ENCODE peak calls at places on chromosomes 3 and 15, in ten cellular contexts. One of them, this sample, is unnamed.

GRCh38 chr15:91861223-91861622 is 7.7 kb downstream of the SLCO3A1 start:
- DNase-seq in ovary: no peak
- DNase-seq in breast epithelium: no peak
- DNase-seq in foreskin keratinocyte: no peak
- DNase-seq in endothelial cell of umbilical vein: no peak
- DNase-seq in A549: no peak
- DNase-seq in A673: no peak
- DNase-seq in Panc1: no peak
- DNase-seq in tibial artery: no peak
- DNase-seq in mucosa of descending colon: no peak
- DNase-seq in this sample: no peak

GRCh38 chr3:115667175-115668065 is 44.1 kb downstream of the GAP43 start:
- DNase-seq in ovary: no peak
- DNase-seq in breast epithelium: no peak
- DNase-seq in foreskin keratinocyte: no peak
- DNase-seq in endothelial cell of umbilical vein: no peak
- DNase-seq in A549: no peak
- DNase-seq in A673: no peak
- DNase-seq in Panc1: no peak
- DNase-seq in tibial artery: no peak
- DNase-seq in mucosa of descending colon: no peak
- DNase-seq in this sample: no peak

GRCh38 chr3:153835540-153835939 is 285.6 kb upstream of the ARHGEF26 start:
- DNase-seq in ovary: no peak
- DNase-seq in breast epithelium: no peak
- DNase-seq in foreskin keratinocyte: no peak
- DNase-seq in endothelial cell of umbilical vein: no peak
- DNase-seq in A549: peak; percentile 11
- DNase-seq in A673: no peak
- DNase-seq in Panc1: no peak
- DNase-seq in tibial artery: no peak
- DNase-seq in mucosa of descending colon: no peak
- DNase-seq in this sample: no peak

GRCh38 chr15:63694184-63694583 is 97.0 kb downstream of the FBXL22 start:
- DNase-seq in ovary: no peak
- DNase-seq in breast epithelium: no peak
- DNase-seq in foreskin keratinocyte: no peak
- DNase-seq in endothelial cell of umbilical vein: no peak
- DNase-seq in A549: no peak
- DNase-seq in A673: no peak
- DNase-seq in Panc1: no peak
- DNase-seq in tibial artery: no peak
- DNase-seq in mucosa of descending colon: no peak
- DNase-seq in this sample: no peak

GRCh38 chr3:129278970-129279906 is 568 bp downstream of the HMCES start:
- DNase-seq in ovary: peak; percentile 51
- DNase-seq in breast epithelium: no peak
- DNase-seq in foreskin keratinocyte: peak; percentile 62
- DNase-seq in endothelial cell of umbilical vein: peak; percentile 75
- DNase-seq in A549: peak; percentile 56
- DNase-seq in A673: peak; percentile 62
- DNase-seq in Panc1: no peak
- DNase-seq in tibial artery: peak; percentile 72
- DNase-seq in mucosa of descending colon: peak; percentile 68
- DNase-seq in this sample: peak; percentile 60

GRCh38 chr3:73319179-73319769 is 257.8 kb downstream of the EBLN2 start:
- DNase-seq in ovary: no peak
- DNase-seq in breast epithelium: no peak
- DNase-seq in foreskin keratinocyte: no peak
- DNase-seq in endothelial cell of umbilical vein: no peak
- DNase-seq in A549: no peak
- DNase-seq in A673: no peak
- DNase-seq in Panc1: no peak
- DNase-seq in tibial artery: no peak
- DNase-seq in mucosa of descending colon: no peak
- DNase-seq in this sample: no peak

GRCh38 chr15:51190424-51191068 is 95.8 kb upstream of the TNFAIP8L3 start:
- DNase-seq in ovary: peak; percentile 29
- DNase-seq in breast epithelium: no peak
- DNase-seq in foreskin keratinocyte: no peak
- DNase-seq in endothelial cell of umbilical vein: peak; percentile 40
- DNase-seq in A549: no peak
- DNase-seq in A673: no peak
- DNase-seq in Panc1: no peak
- DNase-seq in tibial artery: peak; percentile 81
- DNase-seq in mucosa of descending colon: no peak
- DNase-seq in this sample: no peak

GRCh38 chr3:52551118-52551517 is 14.7 kb downstream of the UQCC5 start:
- DNase-seq in ovary: no peak
- DNase-seq in breast epithelium: no peak
- DNase-seq in foreskin keratinocyte: no peak
- DNase-seq in endothelial cell of umbilical vein: no peak
- DNase-seq in A549: no peak
- DNase-seq in A673: no peak
- DNase-seq in Panc1: no peak
- DNase-seq in tibial artery: no peak
- DNase-seq in mucosa of descending colon: no peak
- DNase-seq in this sample: no peak

GRCh38 chr3:10012106-10012505 is 14.1 kb upstream of the FANCD2 start:
- DNase-seq in ovary: no peak
- DNase-seq in breast epithelium: no peak
- DNase-seq in foreskin keratinocyte: no peak
- DNase-seq in endothelial cell of umbilical vein: no peak
- DNase-seq in A549: no peak
- DNase-seq in A673: no peak
- DNase-seq in Panc1: no peak
- DNase-seq in tibial artery: no peak
- DNase-seq in mucosa of descending colon: no peak
- DNase-seq in this sample: no peak

DNA sequence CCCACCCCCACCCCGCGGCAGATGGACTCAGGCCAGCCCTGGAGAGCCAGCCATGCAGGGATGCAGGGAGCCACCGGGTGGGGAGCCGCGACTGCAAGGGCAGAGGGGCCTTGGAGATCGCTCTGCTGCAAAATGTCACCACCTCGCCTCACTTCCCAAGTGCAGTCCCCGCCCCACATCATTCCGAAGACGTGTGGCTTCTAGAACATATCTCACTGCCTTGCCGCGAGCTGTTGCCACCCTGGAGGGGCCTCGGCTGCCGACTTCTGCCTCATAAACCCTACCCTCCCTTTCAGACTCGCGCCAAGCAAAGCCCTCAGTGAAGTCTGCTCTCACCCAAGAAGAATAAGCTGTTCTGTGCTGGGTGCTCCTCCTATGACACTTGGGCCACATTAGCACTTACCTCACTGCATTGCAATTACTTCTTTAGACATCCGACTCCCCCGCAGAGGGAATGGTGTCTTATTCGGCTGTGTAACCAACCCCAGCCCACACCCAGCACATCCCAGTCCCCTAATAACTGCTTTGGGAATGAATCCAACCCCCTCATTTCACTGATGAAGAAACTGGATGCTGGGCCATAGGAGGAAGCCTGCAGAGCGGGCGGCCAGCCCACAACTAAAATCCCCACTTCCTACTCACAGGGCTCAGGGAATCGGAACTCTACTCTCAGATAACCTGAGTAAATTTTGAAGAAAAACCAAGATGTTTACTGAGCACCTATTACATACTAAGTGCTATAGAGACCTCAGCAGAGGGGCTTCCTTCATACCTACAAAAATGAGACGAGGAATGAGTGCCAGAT is 8.6 kb downstream of the TLE3 start:
- DNase-seq in ovary: no peak
- DNase-seq in breast epithelium: no peak
- DNase-seq in foreskin keratinocyte: no peak
- DNase-seq in endothelial cell of umbilical vein: no peak
- DNase-seq in A549: no peak
- DNase-seq in A673: peak; percentile 74
- DNase-seq in Panc1: no peak
- DNase-seq in tibial artery: no peak
- DNase-seq in mucosa of descending colon: no peak
- DNase-seq in this sample: no peak
- H3K4me1 ChIP-seq in ovary: peaks cover 21% of the 10 kb centered on the region
- H3K4me1 ChIP-seq in breast epithelium: peaks cover 26% of the 10 kb centered on the region
- H3K4me1 ChIP-seq in foreskin keratinocyte: peaks cover 12% of the 10 kb centered on the region
- H3K4me1 ChIP-seq in endothelial cell of umbilical vein: peaks cover 21% of the 10 kb centered on the region
- H3K4me1 ChIP-seq in A549: no peaks in the 10 kb centered on the region
- H3K4me1 ChIP-seq in A673: peaks cover 56% of the 10 kb centered on the region
- H3K4me1 ChIP-seq in Panc1: peaks cover 52% of the 10 kb centered on the region
- H3K4me1 ChIP-seq in tibial artery: peaks cover 40% of the 10 kb centered on the region
- H3K4me1 ChIP-seq in mucosa of descending colon: peaks cover 56% of the 10 kb centered on the region
- H3K4me1 ChIP-seq in this sample: peaks cover 34% of the 10 kb centered on the region

GRCh38 chr3:71583569-71584215 is at the start of gene FOXP1:
- DNase-seq in ovary: peak; percentile 79
- DNase-seq in breast epithelium: peak; percentile 75
- DNase-seq in foreskin keratinocyte: no peak
- DNase-seq in endothelial cell of umbilical vein: peak; percentile 79
- DNase-seq in A549: peak; percentile 87
- DNase-seq in A673: peak; percentile 83
- DNase-seq in Panc1: peak; percentile 25
- DNase-seq in tibial artery: peak; percentile 89
- DNase-seq in mucosa of descending colon: peak; percentile 86
- DNase-seq in this sample: peak; percentile 63
- H3K4me1 ChIP-seq in ovary: peaks cover 2% of the 10 kb centered on the region
- H3K4me1 ChIP-seq in breast epithelium: no peaks in the 10 kb centered on the region
- H3K4me1 ChIP-seq in foreskin keratinocyte: peaks cover 11% of the 10 kb centered on the region
- H3K4me1 ChIP-seq in endothelial cell of umbilical vein: peaks cover 42% of the 10 kb centered on the region
- H3K4me1 ChIP-seq in A549: peaks cover 41% of the 10 kb centered on the region
- H3K4me1 ChIP-seq in A673: peaks cover 41% of the 10 kb centered on the region
- H3K4me1 ChIP-seq in Panc1: no peaks in the 10 kb centered on the region
- H3K4me1 ChIP-seq in tibial artery: peaks cover 4% of the 10 kb centered on the region
- H3K4me1 ChIP-seq in mucosa of descending colon: peaks cover 14% of the 10 kb centered on the region
- H3K4me1 ChIP-seq in this sample: peaks cover 31% of the 10 kb centered on the region

GRCh38 chr3:13018039-13018431 is 55.2 kb downstream of the IQSEC1 start:
- DNase-seq in ovary: no peak
- DNase-seq in breast epithelium: peak; percentile 40
- DNase-seq in foreskin keratinocyte: no peak
- DNase-seq in endothelial cell of umbilical vein: no peak
- DNase-seq in A549: no peak
- DNase-seq in A673: no peak
- DNase-seq in Panc1: no peak
- DNase-seq in tibial artery: peak; percentile 78
- DNase-seq in mucosa of descending colon: no peak
- DNase-seq in this sample: no peak

GRCh38 chr3:13017361-13018038 is 55.7 kb downstream of the IQSEC1 start:
- DNase-seq in ovary: no peak
- DNase-seq in breast epithelium: peak; percentile 33
- DNase-seq in foreskin keratinocyte: no peak
- DNase-seq in endothelial cell of umbilical vein: no peak
- DNase-seq in A549: no peak
- DNase-seq in A673: no peak
- DNase-seq in Panc1: no peak
- DNase-seq in tibial artery: no peak
- DNase-seq in mucosa of descending colon: no peak
- DNase-seq in this sample: no peak

GRCh38 chr3:13015286-13016082 is 57.7 kb downstream of the IQSEC1 start:
- DNase-seq in ovary: no peak
- DNase-seq in breast epithelium: peak; percentile 49
- DNase-seq in foreskin keratinocyte: no peak
- DNase-seq in endothelial cell of umbilical vein: no peak
- DNase-seq in A549: no peak
- DNase-seq in A673: no peak
- DNase-seq in Panc1: no peak
- DNase-seq in tibial artery: no peak
- DNase-seq in mucosa of descending colon: peak; percentile 82
- DNase-seq in this sample: no peak

GRCh38 chr3:13016083-13016725 is 57.0 kb downstream of the IQSEC1 start:
- DNase-seq in ovary: no peak
- DNase-seq in breast epithelium: peak; percentile 50
- DNase-seq in foreskin keratinocyte: no peak
- DNase-seq in endothelial cell of umbilical vein: no peak
- DNase-seq in A549: no peak
- DNase-seq in A673: no peak
- DNase-seq in Panc1: no peak
- DNase-seq in tibial artery: peak; percentile 86
- DNase-seq in mucosa of descending colon: peak; percentile 86
- DNase-seq in this sample: no peak

DNA sequence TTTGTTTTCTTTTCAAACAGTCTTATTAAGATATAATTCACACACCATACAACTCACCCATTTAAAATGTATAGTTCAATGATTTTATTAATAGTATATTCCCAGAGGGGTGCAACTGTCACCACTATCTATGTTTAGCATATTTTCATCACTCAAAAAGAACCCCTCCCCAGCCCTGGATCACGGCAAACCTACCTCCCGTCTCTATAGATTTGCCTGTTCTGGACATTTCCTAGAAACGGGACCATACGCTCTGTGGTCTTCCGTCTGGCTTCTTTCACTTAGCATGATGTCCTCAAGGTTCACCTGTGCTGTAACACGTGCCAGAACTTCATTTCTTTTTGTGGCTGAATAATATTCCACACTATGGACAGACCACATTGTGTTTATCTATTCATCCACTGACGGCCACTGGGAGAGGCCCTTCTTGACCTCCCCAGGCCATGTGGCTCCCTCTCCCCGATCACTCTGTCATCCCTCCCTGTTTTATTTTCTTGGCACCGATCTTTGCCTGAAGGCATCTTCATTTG is 56.4 kb downstream of the IQSEC1 start:
- DNase-seq in ovary: no peak
- DNase-seq in breast epithelium: peak; percentile 25
- DNase-seq in foreskin keratinocyte: no peak
- DNase-seq in endothelial cell of umbilical vein: no peak
- DNase-seq in A549: no peak
- DNase-seq in A673: no peak
- DNase-seq in Panc1: no peak
- DNase-seq in tibial artery: no peak
- DNase-seq in mucosa of descending colon: no peak
- DNase-seq in this sample: no peak
- H3K4me1 ChIP-seq in ovary: peaks cover 11% of the 10 kb centered on the region
- H3K4me1 ChIP-seq in breast epithelium: peaks cover 27% of the 10 kb centered on the region
- H3K4me1 ChIP-seq in foreskin keratinocyte: no peaks in the 10 kb centered on the region
- H3K4me1 ChIP-seq in endothelial cell of umbilical vein: no peaks in the 10 kb centered on the region
- H3K4me1 ChIP-seq in A549: peaks cover 4% of the 10 kb centered on the region
- H3K4me1 ChIP-seq in A673: no peaks in the 10 kb centered on the region
- H3K4me1 ChIP-seq in Panc1: no peaks in the 10 kb centered on the region
- H3K4me1 ChIP-seq in tibial artery: peaks cover 35% of the 10 kb centered on the region
- H3K4me1 ChIP-seq in mucosa of descending colon: peaks cover 11% of the 10 kb centered on the region
- H3K4me1 ChIP-seq in this sample: peaks cover 52% of the 10 kb centered on the region

DNA sequence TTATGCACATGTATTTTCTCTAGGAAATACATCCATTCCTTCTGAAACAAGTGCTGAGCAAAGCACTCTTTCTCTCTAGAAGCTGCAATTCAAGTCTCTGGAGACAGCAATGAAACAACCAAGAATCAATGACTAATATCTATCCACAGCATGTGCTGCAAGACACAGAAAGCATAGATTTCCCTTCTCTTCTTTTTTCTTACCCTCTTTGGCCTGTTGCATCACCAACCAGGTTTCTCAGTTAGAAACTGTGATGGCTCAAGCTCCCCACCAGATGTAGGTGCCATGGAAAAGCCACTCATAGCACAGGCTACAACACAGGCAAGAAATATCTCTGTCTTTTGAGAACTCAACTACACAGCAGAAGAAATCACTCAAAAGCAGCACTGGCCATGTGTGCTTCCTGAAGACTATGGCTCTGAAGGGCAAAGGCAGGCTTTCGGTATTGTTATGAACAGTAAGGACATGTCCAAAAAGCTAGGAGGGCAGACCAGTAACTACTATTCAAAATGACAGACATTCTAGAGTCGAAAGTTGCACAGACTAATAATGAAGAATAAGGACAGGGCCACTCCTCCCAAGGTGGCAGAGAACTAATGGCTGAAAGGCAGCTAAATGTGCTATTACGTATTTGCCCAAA is 15.5 kb downstream of the ZDHHC3 start:
- DNase-seq in ovary: no peak
- DNase-seq in breast epithelium: no peak
- DNase-seq in foreskin keratinocyte: no peak
- DNase-seq in endothelial cell of umbilical vein: no peak
- DNase-seq in A549: no peak
- DNase-seq in A673: no peak
- DNase-seq in Panc1: no peak
- DNase-seq in tibial artery: no peak
- DNase-seq in mucosa of descending colon: no peak
- DNase-seq in this sample: no peak
- H3K4me1 ChIP-seq in ovary: no peaks in the 10 kb centered on the region
- H3K4me1 ChIP-seq in breast epithelium: peaks cover 7% of the 10 kb centered on the region
- H3K4me1 ChIP-seq in foreskin keratinocyte: peaks cover 29% of the 10 kb centered on the region
- H3K4me1 ChIP-seq in endothelial cell of umbilical vein: peaks cover 7% of the 10 kb centered on the region
- H3K4me1 ChIP-seq in A549: no peaks in the 10 kb centered on the region
- H3K4me1 ChIP-seq in A673: peaks cover 94% of the 10 kb centered on the region
- H3K4me1 ChIP-seq in Panc1: no peaks in the 10 kb centered on the region
- H3K4me1 ChIP-seq in tibial artery: no peaks in the 10 kb centered on the region
- H3K4me1 ChIP-seq in mucosa of descending colon: peaks cover 3% of the 10 kb centered on the region
- H3K4me1 ChIP-seq in this sample: peaks cover 61% of the 10 kb centered on the region